ENCODE peak calls at places on chromosomes 1 and 21, in five cellular contexts. F is body of pancreas, V is NB4, T is breast epithelium, A is tibial nerve. X is an unnamed sample.

GRCh38 chr21:44519346-44520325 is 20.4 kb downstream of the KRTAP10-1 start:
- DNase-seq in F (no peak), T (no peak), V (no peak), A (no peak), X (no peak)

GRCh38 chr1:18970762-18971161 is 14.3 kb upstream of the IFFO2 start:
- DNase-seq in V (no peak), T (no peak), F (no peak), A (no peak), X (no peak)

GRCh38 chr1:43524804-43525203 is 5.9 kb upstream of the PTPRF start:
- DNase-seq in F (peak), A (no peak), V (no peak), T (peak), X (no peak)

GRCh38 chr1:19033926-19034680 is 77.6 kb upstream of the IFFO2 start:
- DNase-seq in T (no peak), A (no peak), V (no peak), F (no peak), X (peak)

GRCh38 chr1:159989581-159989980 is 35.5 kb upstream of the SLAMF9 start:
- DNase-seq in F (no peak), A (no peak), V (no peak), T (no peak), X (no peak)

GRCh38 chr1:157776971-157777386 is at the start of gene FCRL2:
- DNase-seq in T (no peak), V (peak), F (no peak), A (no peak), X (no peak)

GRCh38 chr1:214551052-214551435 is 358 bp downstream of the PTPN14 start:
- DNase-seq in F (peak), V (no peak), T (peak), A (peak), X (peak)

GRCh38 chr1:248804771-248805681 is 20.7 kb downstream of the SH3BP5L start:
- DNase-seq in T (no peak), A (no peak), F (no peak), V (peak), X (no peak)

GRCh38 chr1:21289700-21290545 is at the start of gene ECE1:
- DNase-seq in V (peak), A (no peak), T (no peak), F (peak), X (peak)

GRCh38 chr1:100463809-100464424 is 74.0 kb upstream of the GPR88 start:
- DNase-seq in T (no peak), F (peak), A (peak), V (peak), X (peak)

GRCh38 chr1:23370270-23370743 is 671 bp upstream of the ZNF436 start:
- DNase-seq in V (no peak), A (no peak), T (no peak), F (no peak), X (no peak)

GRCh38 chr1:167486090-167486824 is 32.1 kb downstream of the CD247 start:
- DNase-seq in A (no peak), V (no peak), F (no peak), T (no peak), X (no peak)

GRCh38 chr1:25232866-25233784 is 823 bp upstream of the SYF2 start:
- DNase-seq in F (peak), A (peak), T (peak), V (peak), X (peak)

GRCh38 chr1:33655496-33655895 is 183.1 kb downstream of the ZSCAN20 start:
- DNase-seq in T (no peak), A (no peak), V (no peak), F (peak), X (no peak)

GRCh38 chr1:67534627-67535065 is 104.4 kb upstream of the SERBP1 start:
- DNase-seq in V (peak), A (no peak), T (no peak), F (no peak), X (no peak)

GRCh38 chr1:20636785-20637347 is 3.6 kb downstream of the PINK1 start:
- DNase-seq in V (no peak), F (no peak), A (no peak), T (no peak), X (no peak)

GRCh38 chr1:204294371-204294770 is 65.4 kb downstream of the PLEKHA6 start:
- DNase-seq in F (no peak), T (no peak), A (peak), V (no peak), X (peak)

DNA sequence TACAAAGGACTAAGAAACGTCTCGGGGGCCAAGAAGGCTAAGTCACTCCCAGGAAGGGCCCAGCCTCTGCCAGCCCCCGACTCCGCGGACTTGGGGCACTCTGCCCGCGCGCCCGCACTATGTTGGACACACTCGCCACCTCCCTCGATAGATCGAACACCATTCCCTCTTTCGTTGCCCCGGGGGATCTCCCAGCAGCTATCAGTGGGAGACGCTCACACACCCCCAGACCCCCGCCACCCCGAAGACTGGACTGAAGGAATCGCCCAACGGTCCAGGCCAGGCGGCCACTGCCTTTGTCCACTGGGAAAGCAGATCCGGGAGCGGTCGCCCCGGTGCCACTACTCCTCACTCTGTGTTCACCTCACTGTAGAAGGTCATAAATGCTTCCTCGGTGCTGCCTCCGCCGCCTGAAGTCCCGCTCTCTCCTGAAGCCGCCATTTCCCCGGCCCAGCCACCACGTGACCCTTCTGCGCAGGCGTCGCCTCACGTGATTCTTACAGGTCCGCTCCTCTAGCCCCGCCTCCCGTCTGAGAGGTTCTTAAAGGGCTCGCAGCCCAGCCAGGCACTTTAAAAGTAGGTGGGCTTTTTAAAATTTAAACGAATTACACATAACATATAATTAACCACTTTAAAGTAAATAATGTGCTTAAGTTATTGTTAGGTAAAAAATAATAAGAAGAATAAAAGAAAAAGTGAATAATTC is at the start of gene DNAJC8:
- DNase-seq in V (peak), T (peak), A (peak), F (peak), X (peak)
- TF ChIP-seq POLR2A in V (peak), T (peak), A (peak), F (peak), X (peak)

GRCh38 chr1:193121616-193122593 is at the start of gene CDC73:
- DNase-seq in A (peak), F (peak), T (peak), V (peak), X (peak)
- TF ChIP-seq POLR2A in A (peak), F (peak), T (peak), V (peak), X (peak)

DNA sequence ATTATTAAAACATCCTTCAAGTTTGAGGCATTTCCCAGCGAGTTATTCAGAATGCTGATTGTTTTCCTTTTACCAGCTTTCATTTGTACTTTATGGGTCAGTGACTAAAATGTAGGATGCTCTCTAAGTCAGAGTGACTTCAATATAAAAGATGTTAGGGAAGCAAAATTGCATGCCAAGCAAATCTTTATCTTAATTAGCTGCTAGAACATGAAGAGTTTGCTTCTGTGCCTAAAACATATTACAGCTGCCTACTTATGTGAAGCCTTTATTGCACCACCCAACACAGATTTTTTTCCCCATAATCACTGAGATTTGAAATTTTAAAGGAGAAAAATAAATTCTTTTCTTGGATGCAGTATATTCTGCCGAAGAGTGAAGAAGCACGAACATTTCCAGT is 79.8 kb upstream of the CYYR1 start:
- DNase-seq in T (no peak), A (no peak), F (no peak), V (no peak), X (no peak)
- TF ChIP-seq POLR2A in T (no peak), A (no peak), F (no peak), V (no peak), X (no peak)

DNA sequence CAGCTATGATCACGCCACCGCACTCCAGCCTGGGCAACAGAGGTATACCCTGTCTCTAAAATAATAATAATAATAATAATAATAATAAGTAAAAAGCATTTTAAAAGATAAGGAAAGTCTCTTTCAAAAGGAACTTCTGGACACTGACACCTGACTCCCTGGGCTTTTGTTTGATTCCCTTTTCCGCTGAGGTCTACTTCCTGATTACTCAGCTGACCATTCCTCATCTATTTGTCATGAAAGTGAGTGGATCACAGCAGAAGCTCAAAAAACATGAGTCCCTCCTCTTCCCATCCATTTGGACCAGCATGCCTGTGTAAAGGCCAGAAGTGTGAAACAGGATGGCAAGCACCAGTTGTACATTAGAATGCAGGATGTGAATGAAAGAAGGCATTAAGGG is 61.1 kb upstream of the FBXO28 start:
- DNase-seq in T (no peak), F (no peak), A (no peak), V (no peak), X (peak)
- TF ChIP-seq POLR2A in T (no peak), F (no peak), A (no peak), V (no peak), X (no peak)

DNA sequence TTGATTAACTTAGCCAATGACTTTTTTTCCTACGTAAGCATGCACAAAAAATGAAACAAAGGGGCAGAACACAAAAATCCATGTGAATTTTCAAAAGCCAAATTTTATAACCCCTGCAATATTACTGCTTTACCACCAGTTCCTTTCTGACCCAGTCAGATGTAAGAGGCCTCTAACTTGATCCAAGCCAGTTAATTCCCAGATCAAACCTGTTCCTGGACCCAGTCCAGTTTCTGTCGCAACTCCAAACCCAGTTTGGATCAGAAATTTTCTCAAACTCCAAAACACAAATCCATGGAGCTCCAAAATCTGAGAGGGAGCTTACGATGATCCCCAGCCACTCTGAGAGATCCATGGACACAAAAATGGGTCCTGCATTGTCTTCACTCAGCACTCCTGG is 7.8 kb upstream of the ZYG11A start:
- DNase-seq in A (no peak), V (no peak), F (no peak), T (no peak), X (no peak)
- TF ChIP-seq POLR2A in A (no peak), V (no peak), F (no peak), T (no peak), X (no peak)

DNA sequence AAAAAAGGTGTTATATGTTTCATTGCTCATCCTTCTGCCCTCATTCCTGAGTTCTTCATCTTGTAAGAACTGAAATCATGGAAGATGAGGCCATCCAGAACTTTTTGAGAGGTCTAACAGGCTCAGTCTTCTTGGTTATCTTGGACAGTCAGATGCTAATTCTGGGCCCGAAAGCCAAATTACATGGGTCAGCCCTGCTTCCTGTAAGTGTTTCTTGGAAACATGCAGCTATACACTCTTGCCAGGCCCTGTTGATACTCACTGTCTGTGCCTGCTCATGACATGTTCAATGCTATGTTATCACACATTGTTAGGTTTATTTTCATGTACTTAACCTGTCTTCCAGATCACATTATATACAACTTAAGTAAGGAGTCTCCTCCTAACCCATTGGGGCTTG is 542.5 kb downstream of the NUF2 start:
- DNase-seq in F (no peak), T (no peak), V (no peak), A (no peak), X (no peak)
- TF ChIP-seq POLR2A in F (no peak), T (no peak), V (no peak), A (no peak), X (no peak)